ENCODE peak calls at places on chromosomes 3 and 15, in ten cellular contexts. B, F, O, T, G, J, S, K, A and V are unnamed samples.

GRCh38 chr3:43455233-43455632 is 166.6 kb downstream of the ANO10 start:
- DNase-seq in J (peak), F (peak), G (no peak), S (peak), A (no peak), B (no peak), K (no peak), O (no peak), T (no peak), V (no peak)

GRCh38 chr15:78914027-78914764 is 30.6 kb downstream of the CTSH start:
- DNase-seq in S (peak), O (peak), B (no peak), K (no peak), J (peak), A (peak), F (peak), G (no peak), T (no peak), V (no peak)

GRCh38 chr3:60055765-60056164 is 1005.9 kb upstream of the CFAP20DC start:
- DNase-seq in S (no peak), K (no peak), O (no peak), F (no peak), B (no peak), J (no peak), A (no peak), T (no peak), G (no peak), V (no peak)

GRCh38 chr15:67063689-67064606 is 1.5 kb upstream of the SMAD3 start:
- DNase-seq in T (no peak), O (no peak), F (peak), K (no peak), J (no peak), G (no peak), S (no peak), B (peak), A (no peak), V (no peak)

GRCh38 chr3:187935623-187936156 is 190.4 kb upstream of the BCL6 start:
- DNase-seq in F (no peak), J (no peak), K (no peak), S (no peak), O (no peak), T (peak), A (no peak), G (no peak), B (no peak), V (no peak)

GRCh38 chr3:147354621-147355020 is 51.7 kb downstream of the ZIC4 start:
- DNase-seq in B (no peak), G (no peak), K (no peak), S (no peak), O (no peak), J (no peak), A (no peak), F (no peak), T (no peak), V (no peak)

GRCh38 chr3:129525341-129525968 is 3.0 kb upstream of the RHO start:
- DNase-seq in G (no peak), O (no peak), F (no peak), J (peak), A (no peak), T (no peak), S (no peak), B (no peak), K (no peak), V (no peak)

GRCh38 chr15:76334438-76335004 is 2.1 kb upstream of the ISL2 start:
- DNase-seq in J (no peak), B (no peak), F (no peak), S (no peak), T (no peak), A (no peak), O (no peak), K (no peak), G (no peak), V (no peak)

GRCh38 chr15:52481915-52482314 is 46.8 kb downstream of the MYO5A start:
- DNase-seq in K (no peak), G (no peak), O (no peak), J (peak), A (no peak), S (peak), F (no peak), B (no peak), T (peak), V (peak)

GRCh38 chr15:42118650-42119531 is 24.5 kb upstream of the PLA2G4D start:
- DNase-seq in F (peak), T (no peak), G (no peak), S (no peak), A (no peak), B (no peak), O (no peak), J (no peak), K (no peak), V (no peak)

GRCh38 chr3:114444216-114444615 is 150.4 kb downstream of the TIGIT start:
- DNase-seq in O (no peak), F (no peak), A (no peak), K (no peak), B (no peak), G (no peak), S (no peak), J (no peak), T (no peak), V (no peak)

GRCh38 chr3:108088697-108089096 is 2.1 kb downstream of the CD47 start:
- DNase-seq in G (no peak), A (no peak), S (no peak), K (no peak), O (no peak), J (no peak), T (peak), F (no peak), B (no peak), V (peak)

GRCh38 chr3:178255315-178255714 is 280.9 kb upstream of the KCNMB2 start:
- DNase-seq in G (no peak), O (no peak), J (no peak), F (no peak), K (no peak), B (no peak), T (no peak), A (no peak), S (peak), V (no peak)

GRCh38 chr3:128424508-128425069 is 42.1 kb downstream of the DNAJB8 start:
- DNase-seq in G (no peak), F (no peak), J (no peak), S (peak), B (no peak), A (no peak), T (no peak), K (no peak), O (no peak), V (no peak)